ENCODE peak calls at places on chromosomes 13 and 19, in eight cellular contexts. P is Ammon's horn, D is GM03348, Y is fibroblast of villous mesenchyme, R is breast epithelium, Q is germinal center, O is fibroblast of mammary gland, K is thyroid gland. F is an unnamed sample.

GRCh38 chr13:113786262-113786841 is 27.3 kb downstream of the TMEM255B start:
- DNase-seq in P (no peak), D (no peak), Y (peak), R (no peak), Q (no peak), O (peak), K (no peak), F (no peak)

GRCh38 chr13:74061939-74062595 is 72.1 kb downstream of the KLF12 start:
- DNase-seq in P (peak), D (peak), Y (peak), R (no peak), Q (no peak), O (peak), K (no peak), F (no peak)

GRCh38 chr13:94710881-94711560 is 1.3 kb downstream of the SOX21 start:
- DNase-seq in P (no peak), D (peak), Y (no peak), R (no peak), Q (peak), O (no peak), K (no peak), F (no peak)

GRCh38 chr19:18074192-18074591 is 12.5 kb downstream of the IL12RB1 start:
- DNase-seq in P (no peak), D (no peak), Y (no peak), R (no peak), Q (no peak), O (no peak), K (no peak), F (no peak)

GRCh38 chr13:98513837-98514236 is 63.1 kb downstream of the STK24 start:
- DNase-seq in P (no peak), D (no peak), Y (no peak), R (no peak), Q (no peak), O (no peak), K (no peak), F (no peak)

GRCh38 chr13:104460553-104460952 is 1394.3 kb upstream of the SLC10A2 start:
- DNase-seq in P (no peak), D (no peak), Y (no peak), R (no peak), Q (no peak), O (peak), K (no peak), F (no peak)

GRCh38 chr13:30792257-30793000 is 57.1 kb downstream of the ALOX5AP start:
- DNase-seq in P (peak), D (peak), Y (peak), R (peak), Q (no peak), O (peak), K (peak), F (no peak)

GRCh38 chr19:10403137-10404021 is at the start of gene CDC37:
- DNase-seq in P (peak), D (peak), Y (peak), R (peak), Q (peak), O (peak), K (peak), F (peak)

GRCh38 chr13:42615691-42616090 is 41.7 kb downstream of the TNFSF11 start:
- DNase-seq in P (no peak), D (no peak), Y (peak), R (no peak), Q (no peak), O (peak), K (no peak), F (no peak)

GRCh38 chr13:111629016-111629415 is 308.6 kb downstream of the TEX29 start:
- DNase-seq in P (no peak), D (no peak), Y (no peak), R (no peak), Q (no peak), O (no peak), K (no peak), F (no peak)

GRCh38 chr13:51832471-51833152 is 12.4 kb downstream of the TMEM272 start:
- DNase-seq in P (peak), D (peak), Y (peak), R (no peak), Q (peak), O (peak), K (peak), F (peak)

GRCh38 chr19:28239270-28239669 is 973.7 kb downstream of the UQCRFS1 start:
- DNase-seq in P (no peak), D (no peak), Y (no peak), R (no peak), Q (no peak), O (peak), K (no peak), F (no peak)

GRCh38 chr19:50422397-50423278 is 3.9 kb downstream of the SPIB start:
- DNase-seq in P (no peak), D (no peak), Y (no peak), R (no peak), Q (no peak), O (no peak), K (no peak), F (no peak)

GRCh38 chr13:31096624-31097302 is 64.9 kb downstream of the HSPH1 start:
- DNase-seq in P (no peak), D (no peak), Y (no peak), R (no peak), Q (no peak), O (no peak), K (no peak), F (no peak)

GRCh38 chr19:30228726-30229523 is 143.3 kb upstream of the ZNF536 start:
- DNase-seq in P (peak), D (peak), Y (no peak), R (no peak), Q (no peak), O (peak), K (peak), F (no peak)

GRCh38 chr19:17292301-17293074 is 10.7 kb downstream of the ABHD8 start:
- DNase-seq in P (peak), D (peak), Y (peak), R (peak), Q (peak), O (peak), K (peak), F (peak)

GRCh38 chr19:35262101-35262761 is 6.5 kb upstream of the USF2 start:
- DNase-seq in P (no peak), D (peak), Y (no peak), R (peak), Q (no peak), O (no peak), K (peak), F (no peak)

GRCh38 chr13:104014803-104015645 is 948.8 kb upstream of the SLC10A2 start:
- DNase-seq in P (no peak), D (no peak), Y (peak), R (no peak), Q (no peak), O (peak), K (no peak), F (no peak)

GRCh38 chr13:29187584-29187983 is 367.4 kb downstream of the MTUS2 start:
- DNase-seq in P (no peak), D (no peak), Y (no peak), R (no peak), Q (no peak), O (no peak), K (no peak), F (no peak)

GRCh38 chr19:5691205-5691929 is 1.3 kb downstream of the RPL36 start:
- DNase-seq in P (peak), D (peak), Y (peak), R (peak), Q (peak), O (peak), K (peak), F (peak)

GRCh38 chr19:2475018-2475701 is 767 bp upstream of the GADD45B start:
- DNase-seq in P (no peak), D (peak), Y (peak), R (peak), Q (peak), O (peak), K (peak), F (peak)

GRCh38 chr19:33719366-33720154 is 77.1 kb upstream of the KCTD15 start:
- DNase-seq in P (peak), D (no peak), Y (no peak), R (no peak), Q (no peak), O (no peak), K (peak), F (no peak)

F was measured in CD8-positive, alpha-beta T cell.